ENCODE peak calls at places on chromosomes 12 and 14, in seven cellular contexts. U is PC-9, S is bronchial epithelial cell, M is activated B cell treated with CpG ODN at 0.5 μM for 24 hours, Y is ovary, V is body of pancreas, Q is A549. T is an unnamed sample.

GRCh38 chr14:68779761-68780323 is 13.0 kb downstream of the ZFP36L1 start:
- DNase-seq in U (peak), S (no peak), M (no peak), Y (no peak), V (peak), Q (peak), T (peak)

GRCh38 chr14:34403646-34404045 is 58.4 kb downstream of the SPTSSA start:
- DNase-seq in U (no peak), S (no peak), M (no peak), Y (no peak), V (no peak), Q (no peak), T (no peak)

GRCh38 chr14:75554482-75554881 is 23.9 kb upstream of the FLVCR2 start:
- DNase-seq in U (peak), S (peak), M (no peak), Y (no peak), V (no peak), Q (no peak), T (no peak)

GRCh38 chr14:90783344-90783743 is 32.9 kb downstream of the TTC7B start:
- DNase-seq in U (no peak), S (no peak), M (no peak), Y (no peak), V (no peak), Q (no peak), T (no peak)

GRCh38 chr12:109764776-109765492 is 51.3 kb downstream of the FAM222A start:
- DNase-seq in U (no peak), S (no peak), M (peak), Y (peak), V (no peak), Q (no peak), T (peak)

GRCh38 chr14:102824832-102825231 is 47.6 kb downstream of the TRAF3 start:
- DNase-seq in U (no peak), S (peak), M (no peak), Y (no peak), V (no peak), Q (peak), T (no peak)

GRCh38 chr14:102545461-102546265 is 36.1 kb upstream of the ANKRD9 start:
- DNase-seq in U (peak), S (no peak), M (no peak), Y (no peak), V (no peak), Q (no peak), T (no peak)

GRCh38 chr12:109759595-109759994 is 46.0 kb downstream of the FAM222A start:
- DNase-seq in U (no peak), S (no peak), M (peak), Y (peak), V (no peak), Q (no peak), T (peak)

GRCh38 chr12:110077769-110078168 is 29.4 kb upstream of the C12orf76 start:
- DNase-seq in U (no peak), S (no peak), M (no peak), Y (no peak), V (no peak), Q (no peak), T (no peak)

GRCh38 chr14:87745507-87746118 is 247.4 kb downstream of the GALC start:
- DNase-seq in U (no peak), S (peak), M (no peak), Y (no peak), V (peak), Q (peak), T (no peak)

GRCh38 chr14:63717704-63718103 is 10.2 kb downstream of the SGPP1 start:
- DNase-seq in U (no peak), S (peak), M (no peak), Y (no peak), V (no peak), Q (peak), T (no peak)

GRCh38 chr12:19894049-19894448 is 454.8 kb downstream of the AEBP2 start:
- DNase-seq in U (no peak), S (peak), M (no peak), Y (no peak), V (no peak), Q (no peak), T (no peak)
- TF ChIP-seq CTCF in U (no peak), S (no peak), M (no peak), Y (no peak), V (no peak), Q (no peak), T (no peak)

GRCh38 chr12:26831959-26832816 is 806 bp downstream of the ITPR2 start:
- DNase-seq in U (peak), S (peak), M (peak), Y (peak), V (peak), Q (peak), T (peak)
- TF ChIP-seq CTCF in U (no peak), S (peak), M (no peak), Y (no peak), V (peak), Q (peak), T (no peak)

GRCh38 chr14:54310852-54311230 is 86.0 kb upstream of the CDKN3 start:
- DNase-seq in U (no peak), S (no peak), M (no peak), Y (no peak), V (no peak), Q (no peak), T (no peak)
- TF ChIP-seq CTCF in U (no peak), S (no peak), M (no peak), Y (no peak), V (no peak), Q (no peak), T (no peak)

DNA sequence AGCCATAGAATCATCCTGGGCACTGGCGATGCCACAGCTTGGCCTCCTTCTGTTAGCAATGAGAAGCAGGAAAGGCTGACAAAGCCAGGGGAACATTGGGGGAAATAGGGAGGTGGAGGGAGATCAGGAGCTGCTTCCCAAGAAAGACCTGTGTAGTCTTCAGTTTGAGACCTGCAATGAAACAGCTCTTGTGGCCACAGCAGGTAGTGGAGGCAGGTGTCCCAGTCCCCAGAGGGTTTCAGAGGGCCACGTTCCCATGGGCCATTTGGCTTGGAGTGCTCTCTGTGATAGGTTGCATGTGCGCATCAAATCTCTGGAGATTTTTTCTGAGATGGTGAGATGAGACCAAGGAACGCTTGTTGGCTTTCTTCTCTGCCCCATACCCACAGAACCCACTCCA is 14.4 kb upstream of the OR6S1 start:
- DNase-seq in U (no peak), S (no peak), M (no peak), Y (no peak), V (no peak), Q (peak), T (no peak)
- TF ChIP-seq CTCF in U (no peak), S (no peak), M (no peak), Y (no peak), V (no peak), Q (no peak), T (no peak)

GRCh38 chr12:111503116-111503515 is 96.0 kb downstream of the ATXN2 start:
- DNase-seq in U (no peak), S (no peak), M (no peak), Y (no peak), V (no peak), Q (no peak), T (no peak)

GRCh38 chr12:111506260-111506659 is 92.9 kb downstream of the ATXN2 start:
- DNase-seq in U (no peak), S (no peak), M (no peak), Y (no peak), V (no peak), Q (no peak), T (no peak)

DNA sequence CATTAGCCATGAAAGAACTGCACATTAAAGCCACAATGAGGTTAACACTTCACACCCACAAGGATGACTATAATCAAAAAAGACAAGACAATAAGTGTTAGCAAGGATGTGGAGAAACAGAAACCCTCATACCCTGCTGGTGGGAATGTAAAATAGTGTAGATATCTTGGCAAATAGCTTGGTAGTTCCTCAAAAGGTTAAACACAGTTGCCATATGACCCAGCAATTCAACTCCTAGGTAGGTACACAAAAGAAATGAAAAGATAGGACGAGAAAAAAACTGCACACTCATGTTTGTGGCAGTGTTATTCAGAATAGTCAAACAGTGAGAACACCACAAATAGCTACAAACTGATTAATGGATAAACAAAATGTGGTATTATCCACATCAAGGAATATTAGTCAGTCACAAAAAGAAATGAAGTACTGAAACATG is 93.5 kb downstream of the ATXN2 start:
- DNase-seq in U (no peak), S (no peak), M (no peak), Y (no peak), V (no peak), Q (peak), T (no peak)
- TF ChIP-seq CTCF in U (no peak), S (no peak), M (no peak), Y (no peak), V (no peak), Q (no peak), T (no peak)

GRCh38 chr12:103705927-103706326 is 118.9 kb downstream of the STAB2 start:
- DNase-seq in U (no peak), S (peak), M (no peak), Y (no peak), V (no peak), Q (peak), T (no peak)
- TF ChIP-seq CTCF in U (no peak), S (peak), M (no peak), Y (no peak), V (no peak), Q (peak), T (no peak)

T was measured in natural killer cell.